ENCODE peak calls at places on chromosomes 3 and 15, in nine cellular contexts. H, S, X, P, F, U, Q, W and B are unnamed samples.

GRCh38 chr3:165852150-165852549 is 14.9 kb upstream of the BCHE start:
- DNase-seq in H (no peak), S (no peak), X (no peak), P (no peak), F (no peak), U (no peak), Q (no peak), W (no peak), B (no peak)

GRCh38 chr3:97658670-97659285 is 105.8 kb upstream of the ARL6 start:
- DNase-seq in H (peak; percentile 79), S (no peak), X (no peak), P (no peak), F (peak; percentile 9), U (no peak), Q (peak; percentile 45), W (no peak), B (no peak)

GRCh38 chr3:193711964-193712598 is 119.1 kb downstream of the OPA1 start:
- DNase-seq in H (no peak), S (no peak), X (peak; percentile 39), P (peak; percentile 80), F (no peak), U (no peak), Q (no peak), W (peak; percentile 27), B (no peak)

GRCh38 chr3:24886511-24886910 is 391.9 kb upstream of the THRB start:
- DNase-seq in H (peak; percentile 7), S (no peak), X (no peak), P (no peak), F (no peak), U (no peak), Q (no peak), W (no peak), B (no peak)

GRCh38 chr15:81642451-81642990 is 268.5 kb upstream of the TMC3 start:
- DNase-seq in H (no peak), S (no peak), X (no peak), P (no peak), F (no peak), U (peak; percentile 93), Q (no peak), W (no peak), B (no peak)

GRCh38 chr3:15633159-15633558 is 31.6 kb downstream of the BTD start:
- DNase-seq in H (peak; percentile 37), S (no peak), X (no peak), P (no peak), F (no peak), U (no peak), Q (no peak), W (no peak), B (no peak)

GRCh38 chr15:58221591-58222241 is 83.5 kb downstream of the AQP9 start:
- DNase-seq in H (peak; percentile 43), S (peak; percentile 18), X (peak; percentile 35), P (no peak), F (no peak), U (no peak), Q (peak; percentile 6), W (no peak), B (no peak)

GRCh38 chr3:25426408-25426807 is 1.7 kb upstream of the RARB start:
- DNase-seq in H (peak; percentile 39), S (no peak), X (no peak), P (no peak), F (peak; percentile 55), U (no peak), Q (no peak), W (peak; percentile 74), B (no peak)

GRCh38 chr15:66780172-66780972 is 78.3 kb downstream of the SMAD6 start:
- DNase-seq in H (no peak), S (peak; percentile 62), X (no peak), P (no peak), F (peak; percentile 68), U (peak; percentile 74), Q (peak; percentile 23), W (no peak), B (peak; percentile 10)

GRCh38 chr3:42214565-42215283 is 51.3 kb downstream of the CCK start:
- DNase-seq in H (no peak), S (no peak), X (no peak), P (no peak), F (peak; percentile 25), U (no peak), Q (no peak), W (no peak), B (no peak)

DNA sequence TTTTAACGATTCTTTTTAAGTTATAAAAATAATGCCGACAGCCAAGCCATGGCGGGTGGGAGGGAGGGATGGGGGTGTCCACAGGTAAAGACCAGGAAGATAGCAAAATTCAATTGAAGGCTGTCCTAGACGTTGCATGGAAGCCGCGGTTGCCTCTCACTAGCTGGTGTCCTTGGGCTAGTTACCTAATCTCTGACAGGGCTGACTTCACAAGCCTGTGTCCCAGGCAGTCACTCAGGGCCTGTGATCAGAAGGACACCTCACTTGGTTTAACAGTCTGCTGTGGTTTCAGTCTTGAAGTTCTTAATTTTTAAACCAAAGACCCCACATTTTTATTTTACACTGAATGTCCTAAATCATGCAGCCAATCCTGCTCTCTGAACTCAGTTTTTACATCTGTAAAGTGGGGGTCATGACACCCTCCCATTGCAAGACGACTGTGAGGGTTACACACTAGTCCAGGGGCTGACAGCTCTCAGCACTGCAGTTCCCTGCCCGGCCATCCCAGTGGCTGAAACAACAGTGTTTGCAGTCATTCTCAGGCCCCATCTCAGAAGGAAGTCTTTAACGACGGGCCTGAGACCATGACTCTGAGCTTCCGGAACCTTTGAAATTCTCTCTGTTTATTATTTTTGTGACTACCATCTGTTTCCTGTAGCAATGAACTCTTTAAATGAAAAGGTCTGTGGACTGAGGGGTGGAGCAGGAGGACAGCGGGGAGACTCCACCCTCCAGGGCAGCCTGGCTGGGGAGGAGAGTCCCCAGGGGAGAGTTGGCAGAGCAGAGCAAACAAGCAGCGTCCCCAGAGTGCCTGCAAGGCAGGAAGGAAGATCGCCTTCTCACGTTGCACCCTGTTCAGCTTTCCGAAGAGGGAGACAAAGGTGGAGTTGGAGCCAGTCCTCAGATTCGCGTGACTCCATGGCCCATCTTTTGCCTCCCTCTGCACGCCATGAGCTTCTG is 525.4 kb upstream of the PROK2 start:
- DNase-seq in H (no peak), S (peak; percentile 67), X (peak; percentile 54), P (no peak), F (no peak), U (peak; percentile 39), Q (peak; percentile 79), W (no peak), B (no peak)
- TF ChIP-seq CTCF in H (no peak), S (no peak), X (no peak), P (no peak), F (no peak), U (no peak), Q (no peak), W (no peak), B (no peak)

GRCh38 chr3:123883111-123883510 is 1.0 kb downstream of the MYLK start:
- DNase-seq in H (no peak), S (peak; percentile 21), X (no peak), P (no peak), F (peak; percentile 29), U (no peak), Q (no peak), W (no peak), B (no peak)

GRCh38 chr3:123883656-123884257 is 375 bp downstream of the MYLK start:
- DNase-seq in H (peak; percentile 69), S (peak; percentile 16), X (peak; percentile 37), P (no peak), F (peak; percentile 32), U (no peak), Q (no peak), W (no peak), B (no peak)

GRCh38 chr3:123884258-123884831 is at the start of gene MYLK:
- DNase-seq in H (peak; percentile 98), S (peak; percentile 68), X (peak; percentile 88), P (peak; percentile 63), F (peak; percentile 85), U (peak; percentile 84), Q (no peak), W (peak; percentile 74), B (no peak)

GRCh38 chr3:123881771-123882170 is 2.4 kb downstream of the MYLK start:
- DNase-seq in H (peak; percentile 61), S (no peak), X (no peak), P (no peak), F (no peak), U (no peak), Q (no peak), W (no peak), B (no peak)

DNA sequence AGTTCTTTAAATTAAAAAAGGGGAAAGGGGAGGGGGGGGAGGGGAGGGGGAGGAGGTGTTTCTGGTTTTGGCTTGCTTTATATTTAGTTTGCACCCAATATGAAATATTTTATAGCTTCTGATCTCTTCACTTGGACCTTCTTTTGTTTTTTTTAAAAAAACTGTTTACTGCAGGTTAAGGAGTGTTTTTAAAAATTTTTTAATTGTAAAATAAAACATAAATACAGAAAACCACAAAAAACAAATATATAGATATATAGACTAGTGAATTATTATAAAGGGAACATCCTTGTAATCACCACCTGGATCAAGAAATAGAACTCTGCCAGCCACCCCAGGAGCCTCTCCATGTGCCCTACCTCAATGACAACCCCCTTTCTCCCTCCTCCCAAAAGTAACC is 861 bp upstream of the MYLK start:
- DNase-seq in H (no peak), S (no peak), X (no peak), P (no peak), F (no peak), U (no peak), Q (no peak), W (no peak), B (no peak)
- H3K27ac ChIP-seq in H (no peak overlapping the region), S (no peak overlapping the region), X (no peak overlapping the region), P (no peak overlapping the region), F (no peak overlapping the region), U (no peak overlapping the region), Q (no peak overlapping the region), W (no peak overlapping the region), B (no peak overlapping the region)

GRCh38 chr3:65030847-65031463 is 343.2 kb upstream of the ADAMTS9 start:
- DNase-seq in H (no peak), S (no peak), X (no peak), P (no peak), F (peak; percentile 89), U (no peak), Q (no peak), W (no peak), B (peak; percentile 4)
- H3K4me3 ChIP-seq in H (no peak overlapping the region), S (no peak overlapping the region), X (no peak overlapping the region), P (no peak overlapping the region), F (no peak overlapping the region), U (no peak overlapping the region), Q (no peak overlapping the region), W (no peak overlapping the region), B (no peak overlapping the region)

GRCh38 chr3:10693457-10693856 is 122.6 kb upstream of the SLC6A11 start:
- DNase-seq in H (peak; percentile 27), S (no peak), X (no peak), P (no peak), F (no peak), U (no peak), Q (peak; percentile 11), W (no peak), B (no peak)
- TF ChIP-seq CTCF in H (peak; percentile 63), S (no peak), X (peak; percentile 44), P (no peak), F (peak; percentile 41), U (no peak), Q (peak; percentile 57), W (no peak), B (peak; percentile 6)